ENCODE peak calls at places on chromosomes 11 and 22, in ten cellular contexts. U is HCT116; O is cardiac muscle cell; Z is kidney epithelial cell; C is PC-3; H is body of pancreas; K is naive thymus-derived CD4-positive, alpha-beta T cell; I is transverse colon; R is Peyer's patch; G is prostate gland. X is an unnamed sample.

GRCh38 chr11:19711911-19712280 is 741 bp upstream of the NAV2 start:
- DNase-seq in Z (no peak), U (no peak), O (no peak), G (peak; percentile 45), C (no peak), H (no peak), R (no peak), K (peak; percentile 1), I (peak; percentile 30), X (peak; percentile 30)

GRCh38 chr11:72228844-72229231 is 4.3 kb downstream of the INPPL1 start:
- DNase-seq in C (no peak), G (no peak), I (no peak), Z (no peak), K (no peak), O (no peak), H (no peak), R (peak; percentile 37), U (no peak), X (peak; percentile 7)

GRCh38 chr22:48309115-48309705 is 1518.5 kb downstream of the BRD1 start:
- DNase-seq in R (no peak), C (no peak), G (no peak), O (no peak), K (no peak), I (no peak), U (no peak), H (no peak), Z (no peak), X (no peak)

GRCh38 chr11:3000032-3000961 is 8.2 kb upstream of the NAP1L4 start:
- DNase-seq in K (no peak), U (no peak), O (peak; percentile 78), G (peak; percentile 96), R (peak; percentile 41), Z (no peak), H (peak; percentile 90), I (peak; percentile 61), C (no peak), X (no peak)

GRCh38 chr11:23078289-23078971 is 218.2 kb upstream of the CCDC179 start:
- DNase-seq in C (peak; percentile 65), G (no peak), K (no peak), I (no peak), O (peak; percentile 8), H (no peak), Z (no peak), R (no peak), U (no peak), X (no peak)

GRCh38 chr11:132960273-132960672 is 572.0 kb downstream of the OPCML start:
- DNase-seq in Z (no peak), U (no peak), C (no peak), I (no peak), G (no peak), K (no peak), R (no peak), H (no peak), O (no peak), X (no peak)

GRCh38 chr11:122375687-122376399 is 259.8 kb upstream of the BLID start:
- DNase-seq in G (no peak), C (peak; percentile 75), Z (no peak), O (peak; percentile 37), I (no peak), R (no peak), U (peak; percentile 54), K (no peak), H (no peak), X (no peak)

GRCh38 chr22:24155597-24156145 is 25.6 kb upstream of the SUSD2 start:
- DNase-seq in G (peak; percentile 65), U (no peak), C (peak; percentile 51), H (peak; percentile 86), O (peak; percentile 85), I (peak; percentile 77), K (no peak), R (peak; percentile 84), Z (no peak), X (peak; percentile 81)

GRCh38 chr11:96130061-96130460 is 206.2 kb upstream of the MTMR2 start:
- DNase-seq in O (no peak), R (no peak), C (no peak), G (no peak), I (no peak), Z (no peak), K (no peak), U (no peak), H (no peak), X (no peak)

GRCh38 chr11:115303304-115303703 is 200.9 kb downstream of the CADM1 start:
- DNase-seq in I (no peak), C (no peak), U (no peak), O (no peak), R (no peak), G (no peak), H (no peak), K (no peak), Z (no peak), X (no peak)

GRCh38 chr22:23057331-23057730 is 13.0 kb upstream of the GNAZ start:
- DNase-seq in I (no peak), C (no peak), H (no peak), R (peak; percentile 15), U (no peak), O (no peak), K (no peak), Z (no peak), G (no peak), X (no peak)

GRCh38 chr22:23856721-23857605 is 712 bp upstream of the SLC2A11 start:
- DNase-seq in K (no peak), I (peak; percentile 60), C (no peak), U (no peak), Z (no peak), H (peak; percentile 55), G (peak; percentile 42), R (peak; percentile 67), O (peak; percentile 50), X (no peak)

GRCh38 chr22:39819429-39819828 is 74.1 kb downstream of the ENTHD1 start:
- DNase-seq in H (no peak), Z (no peak), R (no peak), I (no peak), O (no peak), G (no peak), K (no peak), C (no peak), U (no peak), X (no peak)

GRCh38 chr11:132704796-132705375 is 827.4 kb downstream of the OPCML start:
- DNase-seq in O (no peak), K (no peak), C (no peak), I (no peak), H (no peak), R (no peak), U (no peak), G (no peak), Z (no peak), X (no peak)

GRCh38 chr22:29475550-29475949 is 4.5 kb upstream of the NEFH start:
- DNase-seq in I (no peak), H (no peak), G (no peak), Z (no peak), O (no peak), K (no peak), U (no peak), R (peak; percentile 67), C (no peak), X (no peak)

GRCh38 chr11:5696210-5696609 is 6.6 kb downstream of the TRIM22 start:
- DNase-seq in K (no peak), U (no peak), C (no peak), G (no peak), H (no peak), I (no peak), O (no peak), R (no peak), Z (no peak), X (no peak)

GRCh38 chr22:31764785-31765184 is 11.0 kb downstream of the DEPDC5 start:
- DNase-seq in H (no peak), Z (no peak), O (no peak), K (no peak), U (no peak), C (no peak), R (no peak), G (no peak), I (no peak), X (no peak)
- H3K36me3 ChIP-seq in H (peaks cover 17% of the 10 kb centered on the region), Z (no peaks in the 10 kb centered on the region), O (peaks cover 27% of the 10 kb centered on the region), K (peaks cover 9% of the 10 kb centered on the region), U (peaks cover 29% of the 10 kb centered on the region), C (peaks cover 3% of the 10 kb centered on the region), R (no peaks in the 10 kb centered on the region), G (no peaks in the 10 kb centered on the region), I (peaks cover 70% of the 10 kb centered on the region), X (peaks cover 16% of the 10 kb centered on the region)

DNA sequence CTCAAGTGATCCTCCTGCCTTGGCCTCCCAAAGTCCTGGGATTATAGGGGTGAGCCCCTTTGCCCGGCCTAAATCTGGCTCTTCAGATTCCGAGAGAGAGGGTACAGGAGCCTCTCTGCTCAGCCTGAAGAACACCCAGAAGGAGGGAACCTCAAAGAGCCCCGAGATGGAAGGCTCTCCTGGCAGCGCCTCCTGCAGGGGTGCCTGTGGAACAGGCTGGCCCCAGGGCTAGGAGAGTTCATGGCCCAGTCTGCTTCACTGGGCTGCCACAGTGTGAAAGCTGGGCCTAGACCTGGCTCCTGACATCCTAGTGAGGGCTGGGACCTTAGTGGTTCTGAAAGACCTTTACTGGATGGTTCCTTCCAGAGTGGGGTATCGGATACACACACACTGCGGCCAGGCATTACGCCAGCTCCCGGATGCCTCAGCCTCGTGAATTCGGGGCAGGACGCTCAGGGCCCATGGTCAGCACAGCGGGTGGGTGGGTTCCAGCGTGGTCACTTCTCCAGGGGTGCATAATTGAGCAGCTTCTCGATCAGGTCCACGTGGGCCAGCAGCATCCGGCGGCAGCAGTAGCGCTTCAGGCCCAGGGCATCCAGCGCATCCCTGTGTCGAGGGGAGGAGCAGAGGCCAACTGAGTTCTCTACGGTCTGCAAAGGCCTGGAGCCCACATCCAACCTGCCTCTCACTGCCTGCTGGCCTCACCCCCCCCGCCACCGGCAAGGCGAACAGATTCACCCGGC is 2.3 kb downstream of the POLR2L start:
- DNase-seq in I (no peak), G (no peak), R (peak; percentile 46), K (no peak), H (no peak), Z (no peak), U (no peak), C (peak; percentile 28), O (no peak), X (no peak)
- H3K4me3 ChIP-seq in I (no peak overlapping the region), G (no peak overlapping the region), R (no peak overlapping the region), K (no peak overlapping the region), H (no peak overlapping the region), Z (no peak overlapping the region), U (peak overlapping the region; percentile 66), C (peak overlapping the region; percentile 100), O (no peak overlapping the region), X (no peak overlapping the region)

GRCh38 chr11:35178067-35178805 is 39.3 kb downstream of the CD44 start:
- DNase-seq in I (no peak), G (no peak), C (no peak), U (no peak), R (no peak), K (no peak), H (no peak), Z (no peak), O (no peak), X (no peak)
- H3K36me3 ChIP-seq in I (peaks cover 14% of the 10 kb centered on the region), G (no peaks in the 10 kb centered on the region), C (peaks cover 59% of the 10 kb centered on the region), U (peaks cover 63% of the 10 kb centered on the region), R (no peaks in the 10 kb centered on the region), K (peaks cover 17% of the 10 kb centered on the region), H (peaks cover 15% of the 10 kb centered on the region), Z (peaks cover 2% of the 10 kb centered on the region), O (no peaks in the 10 kb centered on the region), X (peaks cover 20% of the 10 kb centered on the region)

DNA sequence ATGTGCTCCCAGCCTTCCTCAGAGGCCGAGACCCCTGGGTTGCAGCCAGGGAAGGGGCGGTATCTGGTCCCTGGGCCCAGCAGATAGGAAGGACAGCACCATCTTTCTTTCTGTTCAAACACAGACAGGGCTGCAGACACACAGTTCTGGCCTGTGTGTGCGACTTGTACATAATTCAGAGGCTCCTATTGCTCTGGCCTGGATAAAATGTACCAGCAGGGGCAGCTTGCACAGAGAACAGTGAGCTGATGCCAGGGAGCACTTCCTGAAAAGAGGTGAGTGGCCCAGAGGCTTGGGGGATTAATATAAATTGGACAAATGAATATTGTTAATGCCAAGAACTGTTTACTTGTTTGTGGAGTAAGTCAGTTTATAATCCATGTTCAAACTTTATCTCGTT is 16.5 kb downstream of the GDPD5 start:
- DNase-seq in U (no peak), K (no peak), G (no peak), H (no peak), I (no peak), O (no peak), C (no peak), R (no peak), Z (no peak), X (no peak)
- H3K4me3 ChIP-seq in U (no peak overlapping the region), K (no peak overlapping the region), G (no peak overlapping the region), H (no peak overlapping the region), I (no peak overlapping the region), O (no peak overlapping the region), C (no peak overlapping the region), R (no peak overlapping the region), Z (no peak overlapping the region), X (no peak overlapping the region)